ENCODE peak calls at places on chromosomes 1 and 21, in nine cellular contexts. One of them, this sample, is unnamed.

GRCh38 chr1:73839922-73840321 is 358.1 kb downstream of the LRRIQ3 start:
- DNase-seq in upper lobe of right lung: no peak
- DNase-seq in heart right ventricle: no peak
- DNase-seq in vagina: no peak
- DNase-seq in sigmoid colon: no peak
- DNase-seq in small intestine: no peak
- DNase-seq in CD8-positive, alpha-beta T cell: no peak
- DNase-seq in CD4-positive, alpha-beta memory T cell: no peak
- DNase-seq in tibial artery: no peak
- DNase-seq in this sample: no peak

GRCh38 chr1:239098400-239099037 is 287.8 kb upstream of the CHRM3 start:
- DNase-seq in upper lobe of right lung: no peak
- DNase-seq in heart right ventricle: no peak
- DNase-seq in vagina: no peak
- DNase-seq in sigmoid colon: no peak
- DNase-seq in small intestine: no peak
- DNase-seq in CD8-positive, alpha-beta T cell: no peak
- DNase-seq in CD4-positive, alpha-beta memory T cell: no peak
- DNase-seq in tibial artery: no peak
- DNase-seq in this sample: no peak

GRCh38 chr1:74010206-74010605 is 187.8 kb downstream of the LRRIQ3 start:
- DNase-seq in upper lobe of right lung: no peak
- DNase-seq in heart right ventricle: no peak
- DNase-seq in vagina: no peak
- DNase-seq in sigmoid colon: no peak
- DNase-seq in small intestine: peak
- DNase-seq in CD8-positive, alpha-beta T cell: no peak
- DNase-seq in CD4-positive, alpha-beta memory T cell: peak
- DNase-seq in tibial artery: no peak
- DNase-seq in this sample: no peak

GRCh38 chr1:81912383-81912782 is 111.6 kb downstream of the ADGRL2 start:
- DNase-seq in upper lobe of right lung: no peak
- DNase-seq in heart right ventricle: no peak
- DNase-seq in vagina: no peak
- DNase-seq in sigmoid colon: no peak
- DNase-seq in small intestine: peak
- DNase-seq in CD8-positive, alpha-beta T cell: no peak
- DNase-seq in CD4-positive, alpha-beta memory T cell: no peak
- DNase-seq in tibial artery: no peak
- DNase-seq in this sample: no peak

GRCh38 chr1:58932820-58933598 is 149.2 kb upstream of the JUN start:
- DNase-seq in upper lobe of right lung: peak
- DNase-seq in heart right ventricle: no peak
- DNase-seq in vagina: peak
- DNase-seq in sigmoid colon: no peak
- DNase-seq in small intestine: peak
- DNase-seq in CD8-positive, alpha-beta T cell: no peak
- DNase-seq in CD4-positive, alpha-beta memory T cell: no peak
- DNase-seq in tibial artery: no peak
- DNase-seq in this sample: no peak

GRCh38 chr1:19074361-19074901 is 118.0 kb upstream of the IFFO2 start:
- DNase-seq in upper lobe of right lung: no peak
- DNase-seq in heart right ventricle: no peak
- DNase-seq in vagina: no peak
- DNase-seq in sigmoid colon: no peak
- DNase-seq in small intestine: peak
- DNase-seq in CD8-positive, alpha-beta T cell: peak
- DNase-seq in CD4-positive, alpha-beta memory T cell: peak
- DNase-seq in tibial artery: no peak
- DNase-seq in this sample: no peak

GRCh38 chr21:42164064-42164789 is 54.7 kb upstream of the ABCG1 start:
- DNase-seq in upper lobe of right lung: peak
- DNase-seq in heart right ventricle: peak
- DNase-seq in vagina: peak
- DNase-seq in sigmoid colon: peak
- DNase-seq in small intestine: peak
- DNase-seq in CD8-positive, alpha-beta T cell: peak
- DNase-seq in CD4-positive, alpha-beta memory T cell: peak
- DNase-seq in tibial artery: peak
- DNase-seq in this sample: peak

GRCh38 chr21:46210378-46211136 is 18.0 kb downstream of the LSS start:
- DNase-seq in upper lobe of right lung: peak
- DNase-seq in heart right ventricle: no peak
- DNase-seq in vagina: no peak
- DNase-seq in sigmoid colon: peak
- DNase-seq in small intestine: no peak
- DNase-seq in CD8-positive, alpha-beta T cell: no peak
- DNase-seq in CD4-positive, alpha-beta memory T cell: no peak
- DNase-seq in tibial artery: peak
- DNase-seq in this sample: no peak

GRCh38 chr1:93690921-93691789 is 9.5 kb upstream of the BCAR3 start:
- DNase-seq in upper lobe of right lung: no peak
- DNase-seq in heart right ventricle: no peak
- DNase-seq in vagina: no peak
- DNase-seq in sigmoid colon: peak
- DNase-seq in small intestine: peak
- DNase-seq in CD8-positive, alpha-beta T cell: no peak
- DNase-seq in CD4-positive, alpha-beta memory T cell: no peak
- DNase-seq in tibial artery: no peak
- DNase-seq in this sample: no peak

GRCh38 chr21:43865471-43866181 is 603 bp downstream of the AGPAT3 start:
- DNase-seq in upper lobe of right lung: peak
- DNase-seq in heart right ventricle: peak
- DNase-seq in vagina: no peak
- DNase-seq in sigmoid colon: peak
- DNase-seq in small intestine: peak
- DNase-seq in CD8-positive, alpha-beta T cell: peak
- DNase-seq in CD4-positive, alpha-beta memory T cell: peak
- DNase-seq in tibial artery: no peak
- DNase-seq in this sample: peak

GRCh38 chr21:36807421-36808004 is 108.6 kb downstream of the SIM2 start:
- DNase-seq in upper lobe of right lung: no peak
- DNase-seq in heart right ventricle: no peak
- DNase-seq in vagina: no peak
- DNase-seq in sigmoid colon: no peak
- DNase-seq in small intestine: no peak
- DNase-seq in CD8-positive, alpha-beta T cell: no peak
- DNase-seq in CD4-positive, alpha-beta memory T cell: no peak
- DNase-seq in tibial artery: no peak
- DNase-seq in this sample: no peak

GRCh38 chr1:235865565-235866206 is 1.0 kb downstream of the LYST start:
- DNase-seq in upper lobe of right lung: no peak
- DNase-seq in heart right ventricle: no peak
- DNase-seq in vagina: no peak
- DNase-seq in sigmoid colon: no peak
- DNase-seq in small intestine: no peak
- DNase-seq in CD8-positive, alpha-beta T cell: no peak
- DNase-seq in CD4-positive, alpha-beta memory T cell: no peak
- DNase-seq in tibial artery: no peak
- DNase-seq in this sample: no peak

GRCh38 chr21:39182016-39182415 is 1.2 kb downstream of the PSMG1 start:
- DNase-seq in upper lobe of right lung: no peak
- DNase-seq in heart right ventricle: no peak
- DNase-seq in vagina: no peak
- DNase-seq in sigmoid colon: no peak
- DNase-seq in small intestine: no peak
- DNase-seq in CD8-positive, alpha-beta T cell: no peak
- DNase-seq in CD4-positive, alpha-beta memory T cell: no peak
- DNase-seq in tibial artery: no peak
- DNase-seq in this sample: no peak

GRCh38 chr1:244010191-244010590 is 40.9 kb upstream of the ZBTB18 start:
- DNase-seq in upper lobe of right lung: no peak
- DNase-seq in heart right ventricle: no peak
- DNase-seq in vagina: no peak
- DNase-seq in sigmoid colon: no peak
- DNase-seq in small intestine: no peak
- DNase-seq in CD8-positive, alpha-beta T cell: no peak
- DNase-seq in CD4-positive, alpha-beta memory T cell: peak
- DNase-seq in tibial artery: no peak
- DNase-seq in this sample: no peak

GRCh38 chr1:22953392-22954141 is 19.1 kb downstream of the LACTBL1 start:
- DNase-seq in upper lobe of right lung: no peak
- DNase-seq in heart right ventricle: no peak
- DNase-seq in vagina: no peak
- DNase-seq in sigmoid colon: no peak
- DNase-seq in small intestine: no peak
- DNase-seq in CD8-positive, alpha-beta T cell: no peak
- DNase-seq in CD4-positive, alpha-beta memory T cell: no peak
- DNase-seq in tibial artery: no peak
- DNase-seq in this sample: no peak

GRCh38 chr1:31715097-31715872 is 11.5 kb upstream of the COL16A1 start:
- DNase-seq in upper lobe of right lung: peak
- DNase-seq in heart right ventricle: peak
- DNase-seq in vagina: peak
- DNase-seq in sigmoid colon: peak
- DNase-seq in small intestine: peak
- DNase-seq in CD8-positive, alpha-beta T cell: peak
- DNase-seq in CD4-positive, alpha-beta memory T cell: no peak
- DNase-seq in tibial artery: peak
- DNase-seq in this sample: peak

GRCh38 chr1:1677718-1678580 is 14.6 kb downstream of the SLC35E2B start:
- DNase-seq in upper lobe of right lung: peak
- DNase-seq in heart right ventricle: peak
- DNase-seq in vagina: no peak
- DNase-seq in sigmoid colon: peak
- DNase-seq in small intestine: peak
- DNase-seq in CD8-positive, alpha-beta T cell: peak
- DNase-seq in CD4-positive, alpha-beta memory T cell: peak
- DNase-seq in tibial artery: no peak
- DNase-seq in this sample: no peak

GRCh38 chr1:227323956-227324267 is 5.6 kb upstream of the CDC42BPA start:
- DNase-seq in upper lobe of right lung: no peak
- DNase-seq in heart right ventricle: no peak
- DNase-seq in vagina: no peak
- DNase-seq in sigmoid colon: no peak
- DNase-seq in small intestine: no peak
- DNase-seq in CD8-positive, alpha-beta T cell: no peak
- DNase-seq in CD4-positive, alpha-beta memory T cell: no peak
- DNase-seq in tibial artery: no peak
- DNase-seq in this sample: no peak

GRCh38 chr1:205711105-205712048 is 31.1 kb upstream of the SLC45A3 start:
- DNase-seq in upper lobe of right lung: no peak
- DNase-seq in heart right ventricle: no peak
- DNase-seq in vagina: no peak
- DNase-seq in sigmoid colon: no peak
- DNase-seq in small intestine: peak
- DNase-seq in CD8-positive, alpha-beta T cell: peak
- DNase-seq in CD4-positive, alpha-beta memory T cell: peak
- DNase-seq in tibial artery: peak
- DNase-seq in this sample: no peak

GRCh38 chr1:102191723-102192122 is 195.0 kb upstream of the OLFM3 start:
- DNase-seq in upper lobe of right lung: no peak
- DNase-seq in heart right ventricle: no peak
- DNase-seq in vagina: no peak
- DNase-seq in sigmoid colon: no peak
- DNase-seq in small intestine: peak
- DNase-seq in CD8-positive, alpha-beta T cell: no peak
- DNase-seq in CD4-positive, alpha-beta memory T cell: no peak
- DNase-seq in tibial artery: no peak
- DNase-seq in this sample: no peak

GRCh38 chr1:201781447-201781846 is 47.5 kb upstream of the IPO9 start:
- DNase-seq in upper lobe of right lung: no peak
- DNase-seq in heart right ventricle: no peak
- DNase-seq in vagina: no peak
- DNase-seq in sigmoid colon: no peak
- DNase-seq in small intestine: no peak
- DNase-seq in CD8-positive, alpha-beta T cell: no peak
- DNase-seq in CD4-positive, alpha-beta memory T cell: no peak
- DNase-seq in tibial artery: no peak
- DNase-seq in this sample: no peak
- H3K27ac ChIP-seq in upper lobe of right lung: no peak
- H3K27ac ChIP-seq in heart right ventricle: peak
- H3K27ac ChIP-seq in vagina: no peak
- H3K27ac ChIP-seq in sigmoid colon: no peak
- H3K27ac ChIP-seq in small intestine: no peak
- H3K27ac ChIP-seq in CD8-positive, alpha-beta T cell: no peak
- H3K27ac ChIP-seq in CD4-positive, alpha-beta memory T cell: no peak
- H3K27ac ChIP-seq in tibial artery: peak
- H3K27ac ChIP-seq in this sample: peak

GRCh38 chr1:151939789-151940188 is 30.5 kb upstream of the THEM4 start:
- DNase-seq in upper lobe of right lung: no peak
- DNase-seq in heart right ventricle: no peak
- DNase-seq in vagina: no peak
- DNase-seq in sigmoid colon: no peak
- DNase-seq in small intestine: no peak
- DNase-seq in CD8-positive, alpha-beta T cell: no peak
- DNase-seq in CD4-positive, alpha-beta memory T cell: no peak
- DNase-seq in tibial artery: no peak
- DNase-seq in this sample: no peak
- H3K27ac ChIP-seq in upper lobe of right lung: no peak
- H3K27ac ChIP-seq in heart right ventricle: no peak
- H3K27ac ChIP-seq in vagina: no peak
- H3K27ac ChIP-seq in sigmoid colon: no peak
- H3K27ac ChIP-seq in small intestine: no peak
- H3K27ac ChIP-seq in CD8-positive, alpha-beta T cell: no peak
- H3K27ac ChIP-seq in CD4-positive, alpha-beta memory T cell: no peak
- H3K27ac ChIP-seq in tibial artery: no peak
- H3K27ac ChIP-seq in this sample: no peak

GRCh38 chr1:44890007-44890406 is 47.0 kb upstream of the PTCH2 start:
- DNase-seq in upper lobe of right lung: no peak
- DNase-seq in heart right ventricle: no peak
- DNase-seq in vagina: no peak
- DNase-seq in sigmoid colon: no peak
- DNase-seq in small intestine: no peak
- DNase-seq in CD8-positive, alpha-beta T cell: no peak
- DNase-seq in CD4-positive, alpha-beta memory T cell: no peak
- DNase-seq in tibial artery: no peak
- DNase-seq in this sample: no peak

GRCh38 chr1:44895919-44896734 is 53.1 kb upstream of the PTCH2 start:
- DNase-seq in upper lobe of right lung: no peak
- DNase-seq in heart right ventricle: no peak
- DNase-seq in vagina: no peak
- DNase-seq in sigmoid colon: no peak
- DNase-seq in small intestine: no peak
- DNase-seq in CD8-positive, alpha-beta T cell: no peak
- DNase-seq in CD4-positive, alpha-beta memory T cell: no peak
- DNase-seq in tibial artery: no peak
- DNase-seq in this sample: no peak

DNA sequence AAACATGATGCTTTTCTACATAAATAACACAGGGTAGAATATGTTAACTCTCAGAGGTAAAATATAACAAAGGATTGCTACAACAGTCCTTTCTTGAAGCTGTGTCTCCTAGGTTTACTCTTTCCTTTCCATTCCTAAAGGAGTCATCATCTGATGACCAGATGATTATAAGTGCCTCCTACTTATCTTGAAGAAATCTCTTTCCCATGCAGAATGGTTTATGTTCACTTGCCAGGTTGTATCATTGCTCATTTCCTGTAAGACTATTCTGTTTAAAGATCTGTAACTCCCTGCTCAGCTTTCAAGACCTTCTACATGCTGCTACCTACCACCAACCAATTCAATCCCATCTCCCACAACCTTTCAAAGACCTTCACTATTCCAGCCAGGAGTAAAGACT is 51.5 kb upstream of the PTCH2 start:
- DNase-seq in upper lobe of right lung: no peak
- DNase-seq in heart right ventricle: no peak
- DNase-seq in vagina: no peak
- DNase-seq in sigmoid colon: no peak
- DNase-seq in small intestine: no peak
- DNase-seq in CD8-positive, alpha-beta T cell: no peak
- DNase-seq in CD4-positive, alpha-beta memory T cell: no peak
- DNase-seq in tibial artery: no peak
- DNase-seq in this sample: no peak
- H3K27ac ChIP-seq in upper lobe of right lung: no peak
- H3K27ac ChIP-seq in heart right ventricle: no peak
- H3K27ac ChIP-seq in vagina: no peak
- H3K27ac ChIP-seq in sigmoid colon: no peak
- H3K27ac ChIP-seq in small intestine: no peak
- H3K27ac ChIP-seq in CD8-positive, alpha-beta T cell: no peak
- H3K27ac ChIP-seq in CD4-positive, alpha-beta memory T cell: no peak
- H3K27ac ChIP-seq in tibial artery: no peak
- H3K27ac ChIP-seq in this sample: no peak

GRCh38 chr21:26800001-26800400 is 45.2 kb downstream of the ADAMTS1 start:
- DNase-seq in upper lobe of right lung: no peak
- DNase-seq in heart right ventricle: no peak
- DNase-seq in vagina: no peak
- DNase-seq in sigmoid colon: no peak
- DNase-seq in small intestine: no peak
- DNase-seq in CD8-positive, alpha-beta T cell: no peak
- DNase-seq in CD4-positive, alpha-beta memory T cell: no peak
- DNase-seq in tibial artery: no peak
- DNase-seq in this sample: no peak
- H3K27ac ChIP-seq in upper lobe of right lung: no peak
- H3K27ac ChIP-seq in heart right ventricle: peak
- H3K27ac ChIP-seq in vagina: peak
- H3K27ac ChIP-seq in sigmoid colon: peak
- H3K27ac ChIP-seq in small intestine: no peak
- H3K27ac ChIP-seq in CD8-positive, alpha-beta T cell: no peak
- H3K27ac ChIP-seq in CD4-positive, alpha-beta memory T cell: no peak
- H3K27ac ChIP-seq in tibial artery: peak
- H3K27ac ChIP-seq in this sample: peak